ENCODE peak calls at places on chromosomes 4 and X, in five cellular contexts. Q is neuronal stem cell, A is right lobe of liver, X is ascending aorta, O is stomach. S is an unnamed sample. For H3K4me1, the result is how much of the 10 kb centered on the place peaks cover.

GRCh38 chr4:28167411-28167810 is 1306.8 kb downstream of the STIM2 start:
- DNase-seq in O (peak), Q (no peak), A (no peak), X (no peak), S (no peak)

GRCh38 chrX:10233696-10234095 is 76.9 kb downstream of the CLCN4 start:
- DNase-seq in Q (no peak), O (no peak), A (no peak), X (no peak), S (no peak)

GRCh38 chr4:87121332-87122065 is 98.9 kb downstream of the KLHL8 start:
- DNase-seq in A (no peak), Q (no peak), X (no peak), O (no peak), S (no peak)

GRCh38 chrX:123976671-123977316 is 15.3 kb downstream of the STAG2 start:
- DNase-seq in A (no peak), X (no peak), O (no peak), Q (no peak), S (peak)

GRCh38 chr4:169115897-169116254 is 105.8 kb upstream of the CBR4 start:
- DNase-seq in X (peak), Q (no peak), O (peak), A (no peak), S (no peak)

GRCh38 chr4:1310796-1311715 is 21.4 kb downstream of the MAEA start:
- DNase-seq in X (no peak), O (no peak), A (peak), Q (no peak), S (no peak)

GRCh38 chrX:18654873-18655836 is 16.8 kb downstream of the RS1 start:
- DNase-seq in X (no peak), A (no peak), O (peak), Q (no peak), S (no peak)

GRCh38 chr4:96097040-96097607 is 257.2 kb downstream of the PDHA2 start:
- DNase-seq in O (no peak), X (no peak), Q (peak), A (no peak), S (no peak)

GRCh38 chr4:68375667-68376559 is 26.0 kb upstream of the YTHDC1 start:
- DNase-seq in Q (peak), X (peak), O (no peak), A (peak), S (peak)

GRCh38 chrX:101450951-101451350 is 34.3 kb upstream of the ARMCX4 start:
- DNase-seq in X (no peak), Q (no peak), A (no peak), O (no peak), S (no peak)
- H3K4me1 ChIP-seq in X (under half), Q (under half), A (under half), O (under half), S (under half)

DNA sequence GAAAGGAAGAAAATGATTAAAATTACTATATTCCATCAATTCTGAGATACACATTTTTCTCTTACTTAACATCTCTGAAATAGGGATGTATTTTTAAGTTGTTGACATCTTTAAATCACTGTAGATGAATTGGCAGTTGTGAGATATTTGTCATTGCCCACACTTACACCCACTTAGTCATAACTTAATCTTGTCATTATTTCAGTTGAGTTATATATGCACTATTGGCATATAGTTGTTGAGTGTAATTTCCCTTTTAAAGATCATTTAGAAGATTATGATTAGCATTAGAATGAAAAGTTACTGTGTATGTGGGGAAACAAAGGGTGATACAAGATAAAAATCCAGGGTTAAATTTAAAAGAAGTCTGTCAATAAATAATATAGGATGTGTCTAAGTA is 2.2 kb downstream of the AIMP1 start:
- DNase-seq in X (no peak), A (no peak), Q (no peak), O (no peak), S (no peak)
- H3K4me1 ChIP-seq in X (under half), A (under half), Q (under half), O (under half), S (under half)

GRCh38 chrX:57964975-57965374 is 54.7 kb upstream of the ZXDA start:
- DNase-seq in X (no peak), Q (no peak), A (no peak), O (no peak), S (no peak)
- H3K4me1 ChIP-seq in X (under half), Q (under half), A (under half), O (under half), S (under half)

GRCh38 chr4:98641906-98642668 is 16.3 kb downstream of the TSPAN5 start:
- DNase-seq in O (no peak), Q (no peak), A (no peak), X (no peak), S (no peak)

GRCh38 chr4:98641393-98641792 is 17.0 kb downstream of the TSPAN5 start:
- DNase-seq in X (no peak), A (no peak), O (no peak), Q (no peak), S (no peak)

GRCh38 chr4:98645527-98645926 is 12.9 kb downstream of the TSPAN5 start:
- DNase-seq in Q (no peak), O (no peak), X (no peak), A (no peak), S (no peak)

GRCh38 chr4:98643760-98644159 is 14.7 kb downstream of the TSPAN5 start:
- DNase-seq in Q (no peak), O (no peak), X (no peak), A (no peak), S (no peak)

GRCh38 chr4:98642991-98643426 is 15.4 kb downstream of the TSPAN5 start:
- DNase-seq in X (no peak), Q (no peak), O (no peak), A (no peak), S (no peak)
- H3K4me1 ChIP-seq in X (under half), Q (under half), O (under half), A (under half), S (under half)

DNA sequence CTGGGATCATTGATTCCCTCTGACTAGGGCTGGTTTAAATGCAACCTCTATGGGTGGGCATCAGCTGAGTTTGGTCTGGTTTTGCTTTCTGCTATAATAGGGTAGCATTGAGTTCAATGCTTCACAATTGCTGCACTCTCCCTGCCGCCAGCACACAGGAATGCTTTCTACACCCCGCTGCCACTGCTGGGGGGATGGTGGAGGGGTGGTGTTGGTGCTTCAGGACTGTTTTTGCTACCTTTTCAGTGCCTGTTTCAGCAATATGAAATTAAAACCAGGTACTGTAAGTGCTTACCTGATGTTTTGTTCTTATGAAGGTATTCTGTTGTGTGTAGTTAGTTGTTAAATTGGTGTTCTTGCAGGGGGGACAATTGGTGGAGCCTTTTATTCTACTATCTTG is 67.7 kb downstream of the GNL3L start:
- DNase-seq in Q (no peak), A (no peak), X (no peak), O (no peak), S (no peak)
- H3K4me1 ChIP-seq in Q (under half), A (under half), X (under half), O (under half), S (under half)

GRCh38 chrX:20513185-20513584 is 246.5 kb upstream of the RPS6KA3 start:
- DNase-seq in Q (no peak), O (no peak), X (no peak), A (no peak), S (no peak)
- H3K4me1 ChIP-seq in Q (under half), O (under half), X (under half), A (under half), S (under half)

S was measured in naive thymus-derived CD4-positive, alpha-beta T cell.